ENCODE peak calls at places on chromosomes 7 and 10, in ten cellular contexts. R, Y, E, G, N, B, P, U, K and W are unnamed samples.
A peak's percentile ranks its signal among the peaks of the same experiment; 100 is the strongest.

GRCh38 chr7:4136036-4136435 is 546.1 kb upstream of the FOXK1 start:
- DNase-seq in R (no peak), Y (no peak), E (no peak), G (no peak), N (no peak), B (no peak), P (no peak), U (no peak), K (no peak), W (no peak)

GRCh38 chr10:47368431-47369180 is 15.5 kb downstream of the ZNF488 start:
- DNase-seq in R (no peak), Y (peak; percentile 47), E (no peak), G (peak; percentile 76), N (no peak), B (peak; percentile 10), P (no peak), U (no peak), K (no peak), W (no peak)

GRCh38 chr10:12638781-12639180 is 289.4 kb downstream of the CAMK1D start:
- DNase-seq in R (no peak), Y (no peak), E (no peak), G (no peak), N (no peak), B (no peak), P (no peak), U (no peak), K (no peak), W (no peak)

GRCh38 chr10:85925201-85925750 is 441.3 kb downstream of the GRID1 start:
- DNase-seq in R (no peak), Y (no peak), E (no peak), G (no peak), N (no peak), B (no peak), P (no peak), U (no peak), K (no peak), W (no peak)

GRCh38 chr7:76318488-76319353 is 16.2 kb downstream of the HSPB1 start:
- DNase-seq in R (peak; percentile 75), Y (no peak), E (peak; percentile 78), G (peak; percentile 91), N (peak; percentile 89), B (peak; percentile 88), P (peak; percentile 78), U (peak; percentile 80), K (no peak), W (peak; percentile 27)

GRCh38 chr10:1601371-1601906 is 135.9 kb downstream of the ADARB2 start:
- DNase-seq in R (no peak), Y (no peak), E (no peak), G (no peak), N (no peak), B (no peak), P (no peak), U (no peak), K (no peak), W (no peak)

GRCh38 chr7:26166681-26167266 is 14.8 kb downstream of the NFE2L3 start:
- DNase-seq in R (no peak), Y (no peak), E (no peak), G (no peak), N (no peak), B (no peak), P (no peak), U (no peak), K (no peak), W (no peak)

GRCh38 chr7:139362302-139362701 is 2.6 kb downstream of the LUC7L2 start:
- DNase-seq in R (no peak), Y (no peak), E (no peak), G (no peak), N (peak; percentile 16), B (no peak), P (no peak), U (no peak), K (no peak), W (no peak)

GRCh38 chr7:7746419-7746818 is 28.0 kb upstream of the RPA3 start:
- DNase-seq in R (no peak), Y (no peak), E (no peak), G (no peak), N (no peak), B (no peak), P (no peak), U (no peak), K (no peak), W (no peak)

GRCh38 chr7:135210818-135211178 is 528 bp downstream of the WDR91 start:
- DNase-seq in R (peak; percentile 29), Y (no peak), E (no peak), G (no peak), N (peak; percentile 26), B (peak; percentile 38), P (no peak), U (no peak), K (no peak), W (no peak)

GRCh38 chr7:135209225-135209834 is 2.0 kb downstream of the WDR91 start:
- DNase-seq in R (no peak), Y (no peak), E (no peak), G (no peak), N (no peak), B (no peak), P (no peak), U (no peak), K (no peak), W (no peak)

GRCh38 chr7:135208417-135208793 is 2.9 kb downstream of the WDR91 start:
- DNase-seq in R (no peak), Y (no peak), E (no peak), G (no peak), N (no peak), B (no peak), P (no peak), U (no peak), K (no peak), W (no peak)

GRCh38 chr7:135213831-135214230 is 2.5 kb upstream of the WDR91 start:
- DNase-seq in R (no peak), Y (no peak), E (no peak), G (no peak), N (no peak), B (no peak), P (no peak), U (no peak), K (no peak), W (no peak)

GRCh38 chr7:135211179-135211945 is at the start of gene WDR91:
- DNase-seq in R (peak; percentile 94), Y (peak; percentile 96), E (peak; percentile 97), G (peak; percentile 96), N (peak; percentile 85), B (peak; percentile 97), P (peak; percentile 98), U (peak; percentile 95), K (peak; percentile 69), W (peak; percentile 75)
- TF ChIP-seq POLR2A in R (peak; percentile 78), Y (peak; percentile 66), E (peak; percentile 74), G (peak; percentile 60), N (peak; percentile 92), B (peak; percentile 34), P (peak; percentile 79), U (no peak), K (no peak), W (peak; percentile 60)

GRCh38 chr7:36205844-36206243 is 52.8 kb downstream of the EEPD1 start:
- DNase-seq in R (no peak), Y (no peak), E (no peak), G (no peak), N (no peak), B (no peak), P (no peak), U (no peak), K (no peak), W (no peak)
- H3K4me1 ChIP-seq in R (peaks cover 51% of the 10 kb centered on the region), Y (no peaks in the 10 kb centered on the region), E (peaks cover 19% of the 10 kb centered on the region), G (peaks cover 37% of the 10 kb centered on the region), N (peaks cover 61% of the 10 kb centered on the region), B (peaks cover 23% of the 10 kb centered on the region), P (peaks cover 29% of the 10 kb centered on the region), U (peaks cover 15% of the 10 kb centered on the region), K (peaks cover 14% of the 10 kb centered on the region), W (peaks cover 32% of the 10 kb centered on the region)

GRCh38 chr10:6148908-6149307 is 53.8 kb upstream of the PFKFB3 start:
- DNase-seq in R (no peak), Y (no peak), E (no peak), G (no peak), N (no peak), B (no peak), P (no peak), U (no peak), K (no peak), W (no peak)

GRCh38 chr10:6153845-6154244 is 48.9 kb upstream of the PFKFB3 start:
- DNase-seq in R (no peak), Y (no peak), E (no peak), G (no peak), N (no peak), B (no peak), P (peak; percentile 69), U (no peak), K (no peak), W (no peak)

GRCh38 chr10:6148251-6148691 is 54.5 kb upstream of the PFKFB3 start:
- DNase-seq in R (peak; percentile 62), Y (no peak), E (no peak), G (no peak), N (no peak), B (no peak), P (no peak), U (no peak), K (no peak), W (no peak)

GRCh38 chr10:6154566-6154965 is 48.2 kb upstream of the PFKFB3 start:
- DNase-seq in R (no peak), Y (no peak), E (no peak), G (no peak), N (no peak), B (no peak), P (no peak), U (no peak), K (no peak), W (no peak)

GRCh38 chr10:6151087-6151977 is 51.4 kb upstream of the PFKFB3 start:
- DNase-seq in R (peak; percentile 64), Y (no peak), E (no peak), G (no peak), N (peak; percentile 69), B (peak; percentile 80), P (peak; percentile 85), U (peak; percentile 67), K (no peak), W (no peak)
- H3K27ac ChIP-seq in R (peak overlapping the region; percentile 48), Y (peak overlapping the region; percentile 13), E (peak overlapping the region; percentile 39), G (peak overlapping the region; percentile 42), N (no peak overlapping the region), B (peak overlapping the region; percentile 44), P (peak overlapping the region; percentile 82), U (no peak overlapping the region), K (no peak overlapping the region), W (peak overlapping the region; percentile 23)

GRCh38 chr7:134903073-134903790 is 83.1 kb upstream of the AGBL3 start:
- DNase-seq in R (no peak), Y (no peak), E (no peak), G (no peak), N (no peak), B (no peak), P (no peak), U (no peak), K (no peak), W (no peak)

GRCh38 chr7:134907000-134907399 is 79.3 kb upstream of the AGBL3 start:
- DNase-seq in R (no peak), Y (no peak), E (no peak), G (no peak), N (no peak), B (no peak), P (no peak), U (no peak), K (no peak), W (no peak)

GRCh38 chr7:134908289-134908688 is 78.0 kb upstream of the AGBL3 start:
- DNase-seq in R (no peak), Y (no peak), E (no peak), G (no peak), N (peak; percentile 85), B (no peak), P (no peak), U (no peak), K (no peak), W (no peak)

GRCh38 chr7:134907639-134908038 is 78.7 kb upstream of the AGBL3 start:
- DNase-seq in R (no peak), Y (no peak), E (peak; percentile 60), G (no peak), N (no peak), B (no peak), P (no peak), U (no peak), K (no peak), W (no peak)

GRCh38 chr7:134905375-134905774 is 80.9 kb upstream of the AGBL3 start:
- DNase-seq in R (no peak), Y (no peak), E (peak; percentile 48), G (no peak), N (peak; percentile 96), B (no peak), P (peak; percentile 54), U (peak; percentile 88), K (no peak), W (peak; percentile 1)
- TF ChIP-seq POLR2A in R (no peak), Y (no peak), E (no peak), G (no peak), N (no peak), B (no peak), P (no peak), U (no peak), K (no peak), W (no peak)